ENCODE peak calls at places on chromosomes 2 and 18, in five cellular contexts. X is fibroblast of mammary gland, A is upper lobe of right lung, W is brain microvascular endothelial cell, L is fibroblast of the aortic adventitia. D is an unnamed sample.

GRCh38 chr2:170434900-170435640 is 257.1 kb downstream of the MYO3B start:
- DNase-seq in X (no peak), A (no peak), W (no peak), L (no peak), D (peak; percentile 52)

GRCh38 chr18:35282353-35282752 is 7.7 kb downstream of the ZSCAN30 start:
- DNase-seq in X (peak; percentile 94), A (no peak), W (peak; percentile 80), L (peak; percentile 75), D (no peak)

GRCh38 chr2:120503793-120504571 is 158.0 kb downstream of the INHBB start:
- DNase-seq in X (peak; percentile 33), A (no peak), W (peak; percentile 47), L (peak; percentile 22), D (no peak)

GRCh38 chr18:45802814-45803492 is 22.5 kb upstream of the SIGLEC15 start:
- DNase-seq in X (peak; percentile 99), A (no peak), W (peak; percentile 97), L (peak; percentile 99), D (no peak)

GRCh38 chr2:172012688-172013358 is 13.1 kb downstream of the METAP1D start:
- DNase-seq in X (no peak), A (no peak), W (no peak), L (no peak), D (peak; percentile 11)

GRCh38 chr2:173134703-173135102 is 59.1 kb downstream of the MAP3K20 start:
- DNase-seq in X (no peak), A (no peak), W (no peak), L (no peak), D (peak; percentile 11)

GRCh38 chr2:143545643-143546275 is 416.5 kb downstream of the ARHGAP15 start:
- DNase-seq in X (peak; percentile 57), A (no peak), W (no peak), L (peak; percentile 7), D (no peak)

GRCh38 chr2:177724398-177725287 is 332.1 kb downstream of the AGPS start:
- DNase-seq in X (peak; percentile 53), A (no peak), W (peak; percentile 40), L (peak; percentile 68), D (peak; percentile 57)

GRCh38 chr2:238720232-238720672 is 127.6 kb upstream of the TWIST2 start:
- DNase-seq in X (peak; percentile 63), A (peak; percentile 82), W (peak; percentile 29), L (peak; percentile 47), D (peak; percentile 38)

GRCh38 chr2:68565858-68566257 is 77.5 kb upstream of the PROKR1 start:
- DNase-seq in X (peak; percentile 42), A (no peak), W (peak; percentile 27), L (peak; percentile 3), D (no peak)

GRCh38 chr2:15968280-15969178 is 28.2 kb downstream of the MYCN start:
- DNase-seq in X (no peak), A (no peak), W (no peak), L (no peak), D (no peak)

GRCh38 chr2:37916512-37917082 is 8.5 kb upstream of the RMDN2 start:
- DNase-seq in X (peak; percentile 99), A (no peak), W (peak; percentile 57), L (peak; percentile 100), D (no peak)

DNA sequence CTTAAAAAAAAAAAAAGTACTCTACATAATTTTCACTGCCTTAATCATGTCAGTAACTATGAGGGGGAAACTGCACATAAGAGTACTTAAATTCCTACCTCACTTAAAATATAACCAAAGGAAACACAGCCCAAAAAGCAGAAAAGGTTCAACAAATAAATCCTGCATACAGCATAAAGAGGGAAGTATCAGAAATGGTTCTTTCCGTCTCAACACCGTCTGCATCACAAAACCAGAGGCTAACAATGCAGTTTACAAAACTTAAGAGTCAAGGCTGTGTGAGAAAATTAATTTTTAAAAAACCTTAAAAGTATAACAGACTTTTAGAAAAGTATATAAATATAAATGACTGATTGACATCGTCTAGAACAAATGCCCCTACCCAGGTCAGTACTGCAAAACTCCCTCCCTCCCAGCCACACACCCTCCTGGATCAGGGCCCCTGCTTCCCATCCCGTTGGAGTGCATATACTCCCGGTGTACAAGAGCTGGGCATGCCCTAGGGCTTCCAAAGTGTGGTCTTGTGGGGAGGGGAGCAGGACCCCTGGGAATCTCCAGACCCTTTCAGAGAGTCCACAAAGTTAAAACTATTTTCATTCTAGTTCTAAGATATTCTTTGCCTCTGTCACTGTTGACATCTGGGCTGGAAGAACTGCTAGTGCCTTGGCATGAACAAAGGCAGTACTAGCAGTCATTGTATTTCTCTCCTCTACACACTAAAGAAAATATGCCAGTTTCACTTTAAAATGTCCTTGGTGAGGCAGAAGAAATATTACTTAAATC is 67.0 kb upstream of the SERTAD2 start:
- DNase-seq in X (no peak), A (no peak), W (no peak), L (no peak), D (no peak)
- H3K4me3 ChIP-seq in X (no peak overlapping the region), A (no peak overlapping the region), W (no peak overlapping the region), L (no peak overlapping the region), D (no peak overlapping the region)

DNA sequence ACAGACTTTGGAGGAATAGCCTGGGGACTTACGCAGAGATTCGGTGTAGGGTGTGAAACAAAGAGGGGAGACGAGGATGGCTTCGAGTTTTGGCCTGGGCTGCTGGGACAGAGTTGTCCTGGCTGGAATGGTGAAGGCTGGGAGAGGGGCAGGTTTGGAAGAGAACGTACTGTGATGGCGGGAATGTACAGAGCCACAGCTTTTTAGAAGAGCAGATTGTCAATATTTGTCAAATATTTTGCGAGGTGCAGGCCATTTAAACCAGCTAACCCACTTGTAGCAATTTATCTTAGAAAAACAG is 14.4 kb upstream of the ITM2C start:
- DNase-seq in X (no peak), A (no peak), W (no peak), L (no peak), D (no peak)
- TF ChIP-seq CTCF in X (no peak), A (no peak), W (no peak), L (no peak), D (no peak)

GRCh38 chr2:101362777-101363176 is 24.5 kb downstream of the CREG2 start:
- DNase-seq in X (no peak), A (no peak), W (no peak), L (no peak), D (no peak)

GRCh38 chr2:101361519-101361918 is 25.8 kb downstream of the CREG2 start:
- DNase-seq in X (no peak), A (no peak), W (no peak), L (no peak), D (peak; percentile 61)

GRCh38 chr2:101360229-101360628 is 27.1 kb downstream of the CREG2 start:
- DNase-seq in X (peak; percentile 25), A (no peak), W (no peak), L (no peak), D (no peak)

GRCh38 chr2:101361079-101361478 is 26.2 kb downstream of the CREG2 start:
- DNase-seq in X (no peak), A (no peak), W (no peak), L (no peak), D (no peak)

GRCh38 chr2:101362316-101362715 is 25.0 kb downstream of the CREG2 start:
- DNase-seq in X (no peak), A (no peak), W (no peak), L (no peak), D (no peak)
- H3K4me3 ChIP-seq in X (no peak overlapping the region), A (no peak overlapping the region), W (no peak overlapping the region), L (no peak overlapping the region), D (no peak overlapping the region)

DNA sequence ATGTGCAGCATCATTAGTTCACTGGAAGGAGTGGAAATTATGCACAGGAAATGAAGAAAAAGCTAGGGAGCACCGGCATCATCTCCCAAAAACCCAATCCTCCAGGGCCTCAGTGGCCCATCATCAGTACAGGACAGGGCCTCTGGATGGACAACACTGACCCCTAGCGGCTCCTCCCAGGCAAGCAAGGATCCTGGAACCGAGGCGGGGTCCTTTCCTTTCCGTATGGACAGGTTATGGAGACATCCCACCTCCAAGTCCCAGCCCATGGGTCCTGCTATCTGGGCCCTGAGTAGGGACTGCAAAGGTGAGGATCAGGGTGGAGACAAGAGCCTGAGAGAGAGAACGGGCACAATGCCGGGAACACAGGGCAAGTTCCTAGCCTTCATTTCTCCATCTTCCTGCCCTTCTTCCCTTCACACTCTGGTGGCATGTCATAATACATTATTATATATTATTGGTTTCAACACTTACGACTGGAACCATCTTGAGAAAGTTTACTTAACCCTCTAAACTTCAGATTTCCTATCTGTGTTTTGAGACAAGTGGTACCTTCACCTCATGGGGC is 68.2 kb downstream of the ZNF516 start:
- DNase-seq in X (peak; percentile 49), A (peak; percentile 73), W (no peak), L (peak; percentile 39), D (no peak)
- TF ChIP-seq CTCF in X (peak; percentile 88), A (peak; percentile 75), W (peak; percentile 94), L (peak; percentile 80), D (peak; percentile 61)

GRCh38 chr2:10548626-10549025 is 100.5 kb upstream of the ODC1 start:
- DNase-seq in X (peak; percentile 83), A (no peak), W (no peak), L (peak; percentile 43), D (no peak)
- H3K4me3 ChIP-seq in X (no peak overlapping the region), A (no peak overlapping the region), W (no peak overlapping the region), L (no peak overlapping the region), D (no peak overlapping the region)

GRCh38 chr2:83063933-83064332 is 1395.1 kb downstream of the SUCLG1 start:
- DNase-seq in X (no peak), A (no peak), W (no peak), L (no peak), D (no peak)
- TF ChIP-seq CTCF in X (no peak), A (no peak), W (no peak), L (no peak), D (no peak)

D was measured in GM12865.